ENCODE peak calls at places on chromosomes 7 and 10, in five cellular contexts. U is HepG2, V is NT2/D1, Y is H1, B is GM12878. D is an unnamed sample.

GRCh38 chr10:96700477-96701099 is 19.7 kb downstream of the PIK3AP1 start:
- DNase-seq in U (no peak), V (no peak), Y (no peak), B (no peak), D (no peak)

GRCh38 chr7:26182706-26183105 is 17.8 kb downstream of the HNRNPA2B1 start:
- DNase-seq in U (no peak), V (no peak), Y (no peak), B (no peak), D (no peak)

GRCh38 chr7:101595766-101596537 is 33.1 kb downstream of the MYL10 start:
- DNase-seq in U (no peak), V (no peak), Y (no peak), B (no peak), D (no peak)

GRCh38 chr10:7501157-7501556 is 90.3 kb upstream of the SFMBT2 start:
- DNase-seq in U (no peak), V (no peak), Y (no peak), B (no peak), D (no peak)

GRCh38 chr10:29535012-29535777 is 99.6 kb downstream of the SVIL start:
- DNase-seq in U (peak), V (peak), Y (no peak), B (no peak), D (peak)

GRCh38 chr7:101824440-101824839 is 7.0 kb downstream of the CUX1 start:
- DNase-seq in U (no peak), V (no peak), Y (no peak), B (no peak), D (no peak)

GRCh38 chr7:1579481-1580421 is 9.9 kb upstream of the PSMG3 start:
- DNase-seq in U (peak), V (peak), Y (peak), B (no peak), D (peak)

GRCh38 chr10:112961609-112962008 is 11.6 kb downstream of the TCF7L2 start:
- DNase-seq in U (no peak), V (no peak), Y (no peak), B (no peak), D (no peak)

GRCh38 chr10:63664341-63664885 is 143.2 kb downstream of the REEP3 start:
- DNase-seq in U (no peak), V (no peak), Y (no peak), B (no peak), D (no peak)

GRCh38 chr10:17238445-17239275 is 10.6 kb downstream of the VIM start:
- DNase-seq in U (no peak), V (no peak), Y (no peak), B (no peak), D (no peak)

GRCh38 chr7:55177589-55178261 is 158.9 kb downstream of the EGFR start:
- DNase-seq in U (peak), V (no peak), Y (no peak), B (no peak), D (no peak)

GRCh38 chr10:64506963-64507362 is 985.8 kb downstream of the REEP3 start:
- DNase-seq in U (no peak), V (no peak), Y (no peak), B (no peak), D (no peak)

GRCh38 chr10:112914288-112914952 is 35.6 kb upstream of the TCF7L2 start:
- DNase-seq in U (no peak), V (no peak), Y (no peak), B (no peak), D (no peak)

GRCh38 chr10:22453320-22453719 is 108.0 kb downstream of the SPAG6 start:
- DNase-seq in U (no peak), V (no peak), Y (no peak), B (no peak), D (no peak)

GRCh38 chr10:110498982-110499795 is 1.5 kb downstream of the DUSP5 start:
- DNase-seq in U (peak), V (no peak), Y (peak), B (peak), D (no peak)

GRCh38 chr7:109641445-109641844 is 1071.8 kb downstream of the DNAJB9 start:
- DNase-seq in U (no peak), V (no peak), Y (no peak), B (no peak), D (no peak)

GRCh38 chr7:138661236-138661635 is 39.9 kb downstream of the SVOPL start:
- DNase-seq in U (peak), V (no peak), Y (no peak), B (no peak), D (no peak)

GRCh38 chr10:102553771-102554170 is 50.0 kb downstream of the SUFU start:
- DNase-seq in U (no peak), V (no peak), Y (no peak), B (no peak), D (no peak)

GRCh38 chr10:103564799-103565365 is 71.4 kb downstream of the NEURL1 start:
- DNase-seq in U (peak), V (peak), Y (no peak), B (no peak), D (peak)

GRCh38 chr10:113305871-113306270 is 247.0 kb upstream of the HABP2 start:
- DNase-seq in U (no peak), V (no peak), Y (no peak), B (no peak), D (no peak)

GRCh38 chr10:118573512-118573911 is 21.9 kb downstream of the PRLHR start:
- DNase-seq in U (no peak), V (no peak), Y (no peak), B (no peak), D (no peak)

DNA sequence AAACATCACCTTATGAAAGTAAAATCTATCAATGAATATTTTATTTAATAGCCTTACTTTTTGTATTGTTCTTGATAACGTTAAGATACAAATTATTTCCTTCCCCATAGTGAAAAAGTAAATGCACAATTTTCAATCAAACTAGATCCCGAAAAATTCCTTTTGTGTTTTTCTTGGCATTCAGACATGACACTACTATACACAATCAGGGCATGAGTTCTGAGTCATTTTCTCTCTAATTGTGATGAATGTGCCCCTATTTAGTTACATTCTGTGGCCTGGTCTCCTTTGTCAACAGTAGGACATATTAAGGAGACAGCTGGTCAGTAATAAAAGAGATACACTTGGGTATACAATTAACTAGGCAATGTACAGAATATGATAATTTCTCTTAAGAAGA is 19.8 kb downstream of the COL1A2 start:
- DNase-seq in U (no peak), V (no peak), Y (no peak), B (no peak), D (no peak)
- TF ChIP-seq SUZ12 in U (no peak), V (no peak), Y (no peak), B (no peak), D (no peak)

GRCh38 chr7:127391591-127392181 is 822 bp downstream of the ZNF800 start:
- DNase-seq in U (no peak), V (peak), Y (no peak), B (no peak), D (peak)

GRCh38 chr7:127392182-127392565 is 334 bp downstream of the ZNF800 start:
- DNase-seq in U (no peak), V (peak), Y (no peak), B (no peak), D (peak)

GRCh38 chr7:127390817-127391590 is 1.5 kb downstream of the ZNF800 start:
- DNase-seq in U (no peak), V (peak), Y (no peak), B (no peak), D (no peak)

GRCh38 chr7:127392566-127393369 is at the start of gene ZNF800:
- DNase-seq in U (peak), V (peak), Y (peak), B (no peak), D (peak)

DNA sequence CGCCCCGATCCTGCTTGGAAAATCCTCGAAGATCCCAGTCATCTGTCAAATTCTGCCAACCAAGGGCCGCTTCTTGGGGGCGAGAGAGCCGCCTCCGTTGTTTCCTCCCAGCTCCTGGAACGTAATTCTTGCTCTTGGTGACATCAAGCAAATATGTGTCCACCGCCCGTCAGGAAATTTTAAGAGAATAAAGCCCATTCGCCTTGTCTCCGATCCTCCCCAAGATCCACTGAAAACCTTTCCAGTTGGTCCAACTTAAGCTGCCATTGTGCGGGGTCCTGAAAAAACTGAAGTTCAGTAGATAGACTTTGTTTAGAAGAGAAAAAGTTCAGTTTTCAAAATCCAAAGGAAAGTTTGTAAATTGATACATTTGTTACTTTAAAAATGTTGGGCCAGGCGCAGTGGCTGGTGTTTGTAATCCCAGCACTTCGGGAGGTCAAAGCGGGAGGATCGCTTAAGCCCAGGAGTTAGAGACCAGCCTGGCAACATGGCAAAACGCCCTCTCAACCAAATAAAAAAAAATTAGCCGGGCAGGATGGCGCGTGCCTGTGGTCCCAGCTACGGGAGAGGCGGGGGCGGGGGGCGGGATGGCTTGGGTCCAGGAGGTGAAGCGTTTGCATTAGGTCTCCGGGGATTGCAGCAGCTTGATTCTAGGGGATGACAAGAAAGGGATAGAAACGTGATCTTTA is 1.0 kb upstream of the ZNF800 start:
- DNase-seq in U (no peak), V (peak), Y (no peak), B (no peak), D (peak)
- TF ChIP-seq SUZ12 in U (no peak), V (no peak), Y (peak), B (no peak), D (no peak)

GRCh38 chr7:150924256-150924851 is 53.8 kb downstream of the KCNH2 start:
- DNase-seq in U (no peak), V (no peak), Y (no peak), B (no peak), D (no peak)

GRCh38 chr7:150927157-150927953 is 50.8 kb downstream of the KCNH2 start:
- DNase-seq in U (no peak), V (no peak), Y (no peak), B (no peak), D (no peak)

GRCh38 chr7:150926066-150926465 is 52.1 kb downstream of the KCNH2 start:
- DNase-seq in U (no peak), V (no peak), Y (no peak), B (no peak), D (no peak)

GRCh38 chr7:150923191-150923590 is 54.9 kb downstream of the KCNH2 start:
- DNase-seq in U (no peak), V (no peak), Y (no peak), B (no peak), D (no peak)

DNA sequence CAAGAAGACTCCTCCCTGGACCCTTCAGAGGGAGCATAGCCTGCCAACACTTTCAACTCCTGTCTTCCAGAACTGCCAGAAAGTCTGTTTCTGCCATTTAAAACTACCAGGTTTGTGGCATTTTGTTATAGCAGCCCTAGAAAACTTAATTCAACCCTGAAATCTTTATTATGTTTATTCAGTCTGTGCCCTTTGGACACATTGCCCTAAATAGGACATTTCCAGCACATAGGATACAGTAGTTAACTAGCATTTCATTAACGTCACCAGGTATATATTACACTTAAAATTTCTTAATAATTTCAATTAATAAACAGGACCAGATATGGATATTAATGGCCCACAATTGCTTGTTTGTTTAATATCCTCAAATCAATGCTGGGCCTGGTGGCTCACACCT is 54.3 kb downstream of the KCNH2 start:
- DNase-seq in U (no peak), V (no peak), Y (no peak), B (no peak), D (no peak)
- TF ChIP-seq SUZ12 in U (no peak), V (no peak), Y (no peak), B (no peak), D (no peak)

GRCh38 chr10:43227911-43228782 is 38.7 kb downstream of the RASGEF1A start:
- DNase-seq in U (no peak), V (no peak), Y (no peak), B (no peak), D (no peak)
- TF ChIP-seq SUZ12 in U (no peak), V (no peak), Y (no peak), B (no peak), D (no peak)

DNA sequence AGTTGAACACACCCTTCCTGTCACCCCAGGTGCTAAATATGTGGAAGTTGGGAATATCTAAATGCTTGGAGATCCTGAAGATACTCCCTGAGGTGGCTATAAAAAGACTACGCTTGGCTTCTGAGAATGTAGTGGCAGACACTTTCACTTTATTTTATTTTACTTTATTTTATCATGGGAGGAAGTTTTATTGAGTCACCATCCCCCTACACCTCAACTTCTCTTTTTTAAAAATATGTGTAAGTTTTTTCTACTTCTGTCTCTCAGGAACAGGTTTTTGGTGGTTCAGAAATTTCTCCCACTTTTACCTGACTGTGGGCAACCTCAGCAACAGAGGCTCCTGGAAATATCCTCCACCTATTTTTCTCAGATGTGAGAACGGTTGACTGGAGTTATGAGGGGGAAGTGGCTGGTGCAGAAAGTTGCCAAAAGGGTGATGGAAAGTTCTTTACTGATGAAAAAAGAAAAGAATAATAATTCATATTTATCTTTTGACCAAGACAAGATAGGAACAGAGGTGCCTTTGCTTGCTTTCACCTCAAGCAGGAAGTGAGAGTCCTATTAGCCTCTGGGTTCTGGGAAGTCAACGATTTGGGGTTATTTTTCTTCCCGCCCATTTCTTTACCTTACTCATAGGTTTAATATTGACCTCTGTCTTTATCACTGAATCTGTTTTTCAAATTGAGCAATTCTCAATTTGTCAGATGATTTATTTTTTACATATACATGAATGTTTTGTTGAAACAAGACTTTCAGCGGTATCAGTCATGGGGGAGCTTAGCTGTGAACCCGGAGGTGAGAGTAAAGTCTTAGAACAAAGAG is 103.6 kb downstream of the AHR start:
- DNase-seq in U (no peak), V (no peak), Y (no peak), B (peak), D (no peak)
- TF ChIP-seq SUZ12 in U (no peak), V (no peak), Y (no peak), B (no peak), D (no peak)